ENCODE peak calls at places on chromosomes 3 and 15, in four cellular contexts. E is occipital lobe, Z is HCT116, J is RPMI7951. L is an unnamed sample.

GRCh38 chr3:53202331-53203015 is 41.5 kb downstream of the PRKCD start:
- DNase-seq in E (no peak), Z (no peak), J (no peak), L (no peak)

GRCh38 chr3:12190832-12191231 is 32.1 kb upstream of the TIMP4 start:
- DNase-seq in E (no peak), Z (no peak), J (no peak), L (no peak)

GRCh38 chr15:44468713-44469385 is 41.4 kb downstream of the CTDSPL2 start:
- DNase-seq in E (no peak), Z (peak; percentile 24), J (peak; percentile 40), L (peak; percentile 67)

GRCh38 chr3:184636774-184637316 is 75.0 kb downstream of the MAGEF1 start:
- DNase-seq in E (no peak), Z (no peak), J (peak; percentile 82), L (no peak)

GRCh38 chr3:69893274-69893673 is 106.3 kb upstream of the SAMMSON start:
- DNase-seq in E (no peak), Z (no peak), J (no peak), L (no peak)

GRCh38 chr3:72830452-72831217 is 17.6 kb downstream of the SHQ1 start:
- DNase-seq in E (no peak), Z (no peak), J (no peak), L (no peak)

GRCh38 chr3:138914870-138915502 is 32.0 kb downstream of the FOXL2 start:
- DNase-seq in E (no peak), Z (no peak), J (peak; percentile 77), L (peak; percentile 51)

GRCh38 chr15:80404057-80404718 is at the start of gene ARNT2:
- DNase-seq in E (peak; percentile 68), Z (no peak), J (no peak), L (no peak)

GRCh38 chr15:48627260-48627969 is 18.1 kb downstream of the FBN1 start:
- DNase-seq in E (no peak), Z (no peak), J (peak; percentile 89), L (no peak)

GRCh38 chr15:28094732-28095521 is 4.2 kb downstream of the OCA2 start:
- DNase-seq in E (no peak), Z (no peak), J (no peak), L (no peak)

GRCh38 chr3:196837819-196838420 is 29.8 kb upstream of the SENP5 start:
- DNase-seq in E (no peak), Z (peak; percentile 31), J (peak; percentile 68), L (peak; percentile 58)

GRCh38 chr3:188520466-188520865 is 366.5 kb downstream of the LPP start:
- DNase-seq in E (no peak), Z (no peak), J (peak; percentile 9), L (no peak)

GRCh38 chr3:48244462-48244861 is 3.6 kb downstream of the ZNF589 start:
- DNase-seq in E (no peak), Z (no peak), J (no peak), L (no peak)

GRCh38 chr3:72273615-72274014 is 488.7 kb upstream of the PROK2 start:
- DNase-seq in E (no peak), Z (no peak), J (peak; percentile 67), L (no peak)

GRCh38 chr3:81632659-81633058 is 128.8 kb downstream of the GBE1 start:
- DNase-seq in E (no peak), Z (no peak), J (no peak), L (no peak)

GRCh38 chr3:171970301-171970788 is 69.0 kb upstream of the FNDC3B start:
- DNase-seq in E (no peak), Z (no peak), J (no peak), L (no peak)

L was measured in Panc1.